ENCODE peak calls at places on chromosomes 4 and X, in five cellular contexts. X is HTR-8/SVneo, E is tibial nerve, Y is HCEC 1CT, L is posterior vena cava. I is an unnamed sample.

GRCh38 chrX:115898382-115899001 is 272.1 kb upstream of the AGTR2 start:
- DNase-seq in Y (no peak), E (no peak), X (no peak), L (peak; percentile 85), I (no peak)

GRCh38 chrX:34716322-34716721 is 59.2 kb upstream of the TMEM47 start:
- DNase-seq in E (no peak), X (no peak), L (no peak), Y (peak; percentile 22), I (no peak)

GRCh38 chr4:70948665-70949284 is 44.7 kb upstream of the DCK start:
- DNase-seq in E (no peak), L (no peak), X (no peak), Y (no peak), I (no peak)

GRCh38 chr4:152784490-152785195 is 4.9 kb downstream of the ARFIP1 start:
- DNase-seq in Y (peak; percentile 24), X (no peak), L (no peak), E (no peak), I (no peak)

GRCh38 chrX:9829308-9830267 is 43.4 kb downstream of the SHROOM2 start:
- DNase-seq in L (no peak), E (no peak), X (peak; percentile 23), Y (peak; percentile 1), I (peak; percentile 60)

GRCh38 chrX:23764585-23764984 is 18.4 kb upstream of the SAT1 start:
- DNase-seq in L (no peak), X (no peak), Y (no peak), E (no peak), I (no peak)

GRCh38 chr4:70915048-70915815 is 13.1 kb downstream of the MOB1B start:
- DNase-seq in E (no peak), X (peak; percentile 13), L (no peak), Y (peak; percentile 59), I (no peak)

GRCh38 chrX:23919706-23920320 is 12.0 kb downstream of the CXorf58 start:
- DNase-seq in E (no peak), X (no peak), Y (no peak), L (no peak), I (no peak)

GRCh38 chr4:105140684-105141490 is 5.8 kb upstream of the TET2 start:
- DNase-seq in X (no peak), Y (no peak), E (no peak), L (no peak), I (no peak)

GRCh38 chrX:21683910-21684309 is 25.8 kb upstream of the KLHL34 start:
- DNase-seq in L (no peak), E (no peak), X (no peak), Y (peak; percentile 70), I (no peak)

GRCh38 chr4:24105183-24106039 is 215.6 kb upstream of the PPARGC1A start:
- DNase-seq in E (no peak), Y (peak; percentile 90), X (peak; percentile 25), L (no peak), I (no peak)

GRCh38 chr4:129240816-129241215 is 144.9 kb downstream of the C4orf33 start:
- DNase-seq in L (no peak), Y (no peak), E (no peak), X (no peak), I (no peak)

GRCh38 chrX:135388841-135389240 is 32.9 kb upstream of the SMIM10L2A start:
- DNase-seq in L (no peak), X (no peak), Y (no peak), E (no peak), I (no peak)

GRCh38 chr4:48564151-48564550 is 74.1 kb downstream of the ZAR1 start:
- DNase-seq in Y (no peak), L (no peak), E (no peak), X (no peak), I (no peak)

GRCh38 chr4:2792711-2793577 is at the start of gene SH3BP2:
- DNase-seq in E (peak; percentile 73), X (peak; percentile 78), Y (peak; percentile 20), L (peak; percentile 93), I (peak; percentile 77)

GRCh38 chr4:17633600-17633999 is 19.2 kb downstream of the MED28 start:
- DNase-seq in L (no peak), E (no peak), Y (no peak), X (no peak), I (no peak)

GRCh38 chr4:159515314-159516025 is 412.6 kb downstream of the RAPGEF2 start:
- DNase-seq in E (no peak), Y (no peak), X (no peak), L (no peak), I (no peak)

GRCh38 chr4:133799916-133800315 is 401.7 kb downstream of the PABPC4L start:
- DNase-seq in X (no peak), E (no peak), Y (no peak), L (no peak), I (no peak)

GRCh38 chr4:13640149-13640671 is 12.7 kb upstream of the BOD1L1 start:
- DNase-seq in L (no peak), E (no peak), X (peak; percentile 60), Y (peak; percentile 16), I (peak; percentile 80)

I was measured in RWPE2.